ENCODE peak calls at places on chromosomes 2 and 18, in six cellular contexts. F is adrenal gland, I is HepG2, K is right atrium auricular region, S is RWPE2, Z is left ventricle myocardium inferior. V is an unnamed sample. For H3K4me1, the result is how much of the 10 kb centered on the place peaks cover.

GRCh38 chr2:128354731-128355470 is 36.2 kb upstream of the HS6ST1 start:
- DNase-seq in F (no peak), I (no peak), K (peak), S (no peak), Z (no peak), V (no peak)

GRCh38 chr2:61421611-61422010 is 49.3 kb downstream of the USP34 start:
- DNase-seq in F (no peak), I (no peak), K (no peak), S (no peak), Z (no peak), V (no peak)

GRCh38 chr2:120539937-120540718 is 194.2 kb downstream of the INHBB start:
- DNase-seq in F (peak), I (peak), K (peak), S (no peak), Z (peak), V (peak)

GRCh38 chr2:112493858-112494648 is 12.1 kb downstream of the TTL start:
- DNase-seq in F (peak), I (peak), K (no peak), S (no peak), Z (no peak), V (no peak)

GRCh38 chr2:66447676-66448075 is 12.8 kb downstream of the MEIS1 start:
- DNase-seq in F (no peak), I (no peak), K (no peak), S (no peak), Z (no peak), V (no peak)

GRCh38 chr2:140392824-140393223 is 1612.6 kb upstream of the NXPH2 start:
- DNase-seq in F (no peak), I (peak), K (no peak), S (no peak), Z (no peak), V (no peak)

GRCh38 chr2:216618785-216619184 is 14.4 kb upstream of the IGFBP2 start:
- DNase-seq in F (no peak), I (no peak), K (no peak), S (no peak), Z (no peak), V (peak)

GRCh38 chr18:79518683-79519128 is 123.0 kb downstream of the NFATC1 start:
- DNase-seq in F (no peak), I (no peak), K (no peak), S (peak), Z (no peak), V (peak)

GRCh38 chr2:221767106-221767878 is 195.2 kb upstream of the EPHA4 start:
- DNase-seq in F (no peak), I (no peak), K (no peak), S (no peak), Z (no peak), V (no peak)

GRCh38 chr2:224263571-224264043 is 138.3 kb downstream of the FAM124B start:
- DNase-seq in F (no peak), I (no peak), K (no peak), S (no peak), Z (no peak), V (no peak)

GRCh38 chr2:229412686-229413085 is 141.6 kb upstream of the PID1 start:
- DNase-seq in F (no peak), I (no peak), K (no peak), S (no peak), Z (no peak), V (no peak)

GRCh38 chr2:76861708-76862107 is 660.5 kb downstream of the LRRTM4 start:
- DNase-seq in F (no peak), I (no peak), K (no peak), S (no peak), Z (no peak), V (no peak)

GRCh38 chr2:98483257-98483861 is 38.7 kb downstream of the INPP4A start:
- DNase-seq in F (no peak), I (no peak), K (no peak), S (no peak), Z (no peak), V (no peak)

GRCh38 chr2:72576459-72576858 is 249.4 kb downstream of the EXOC6B start:
- DNase-seq in F (no peak), I (no peak), K (no peak), S (no peak), Z (no peak), V (no peak)

GRCh38 chr2:69781321-69782248 is 39.7 kb downstream of the ANXA4 start:
- DNase-seq in F (no peak), I (peak), K (peak), S (no peak), Z (no peak), V (no peak)

GRCh38 chr2:224865016-224865415 is 148.9 kb upstream of the CCDC195 start:
- DNase-seq in F (no peak), I (no peak), K (no peak), S (no peak), Z (no peak), V (no peak)

GRCh38 chr18:50038448-50038847 is 156.5 kb downstream of the MYO5B start:
- DNase-seq in F (no peak), I (no peak), K (no peak), S (no peak), Z (no peak), V (no peak)

GRCh38 chr2:65530547-65531320 is 98.3 kb upstream of the SPRED2 start:
- DNase-seq in F (no peak), I (no peak), K (no peak), S (no peak), Z (no peak), V (no peak)

GRCh38 chr2:109718139-109718538 is 76.0 kb upstream of the RGPD5 start:
- DNase-seq in F (no peak), I (no peak), K (no peak), S (no peak), Z (no peak), V (no peak)

GRCh38 chr18:31451625-31452024 is 4.1 kb downstream of the DSG3 start:
- DNase-seq in F (no peak), I (no peak), K (no peak), S (no peak), Z (no peak), V (no peak)

GRCh38 chr2:85772019-85772745 is 18.4 kb downstream of the ATOH8 start:
- DNase-seq in F (peak), I (peak), K (peak), S (peak), Z (peak), V (peak)

GRCh38 chr2:121080013-121080772 is 204.8 kb downstream of the TFCP2L1 start:
- DNase-seq in F (peak), I (peak), K (no peak), S (no peak), Z (peak), V (peak)

GRCh38 chr2:46967990-46968647 is 52.5 kb upstream of the MCFD2 start:
- DNase-seq in F (peak), I (no peak), K (peak), S (peak), Z (peak), V (no peak)

GRCh38 chr2:46972438-46972837 is 56.8 kb upstream of the MCFD2 start:
- DNase-seq in F (no peak), I (no peak), K (no peak), S (no peak), Z (no peak), V (no peak)

GRCh38 chr2:46971914-46972313 is 56.3 kb upstream of the MCFD2 start:
- DNase-seq in F (no peak), I (no peak), K (no peak), S (no peak), Z (no peak), V (no peak)

GRCh38 chr2:46973687-46974086 is 58.1 kb upstream of the MCFD2 start:
- DNase-seq in F (no peak), I (no peak), K (no peak), S (no peak), Z (no peak), V (no peak)

GRCh38 chr2:46970334-46971288 is 55.0 kb upstream of the MCFD2 start:
- DNase-seq in F (peak), I (peak), K (peak), S (peak), Z (peak), V (no peak)
- H3K4me1 ChIP-seq in F (half or more), I (half or more), K (under half), S (half or more), Z (under half), V (under half)

GRCh38 chr2:44934024-44934423 is 7.5 kb upstream of the SIX3 start:
- DNase-seq in F (no peak), I (no peak), K (no peak), S (no peak), Z (no peak), V (peak)

GRCh38 chr2:44935854-44936185 is 5.7 kb upstream of the SIX3 start:
- DNase-seq in F (no peak), I (no peak), K (no peak), S (no peak), Z (no peak), V (peak)

GRCh38 chr2:44936275-44936674 is 5.2 kb upstream of the SIX3 start:
- DNase-seq in F (no peak), I (no peak), K (no peak), S (no peak), Z (no peak), V (no peak)

GRCh38 chr2:44934521-44934961 is 7.0 kb upstream of the SIX3 start:
- DNase-seq in F (no peak), I (no peak), K (no peak), S (peak), Z (no peak), V (peak)

DNA sequence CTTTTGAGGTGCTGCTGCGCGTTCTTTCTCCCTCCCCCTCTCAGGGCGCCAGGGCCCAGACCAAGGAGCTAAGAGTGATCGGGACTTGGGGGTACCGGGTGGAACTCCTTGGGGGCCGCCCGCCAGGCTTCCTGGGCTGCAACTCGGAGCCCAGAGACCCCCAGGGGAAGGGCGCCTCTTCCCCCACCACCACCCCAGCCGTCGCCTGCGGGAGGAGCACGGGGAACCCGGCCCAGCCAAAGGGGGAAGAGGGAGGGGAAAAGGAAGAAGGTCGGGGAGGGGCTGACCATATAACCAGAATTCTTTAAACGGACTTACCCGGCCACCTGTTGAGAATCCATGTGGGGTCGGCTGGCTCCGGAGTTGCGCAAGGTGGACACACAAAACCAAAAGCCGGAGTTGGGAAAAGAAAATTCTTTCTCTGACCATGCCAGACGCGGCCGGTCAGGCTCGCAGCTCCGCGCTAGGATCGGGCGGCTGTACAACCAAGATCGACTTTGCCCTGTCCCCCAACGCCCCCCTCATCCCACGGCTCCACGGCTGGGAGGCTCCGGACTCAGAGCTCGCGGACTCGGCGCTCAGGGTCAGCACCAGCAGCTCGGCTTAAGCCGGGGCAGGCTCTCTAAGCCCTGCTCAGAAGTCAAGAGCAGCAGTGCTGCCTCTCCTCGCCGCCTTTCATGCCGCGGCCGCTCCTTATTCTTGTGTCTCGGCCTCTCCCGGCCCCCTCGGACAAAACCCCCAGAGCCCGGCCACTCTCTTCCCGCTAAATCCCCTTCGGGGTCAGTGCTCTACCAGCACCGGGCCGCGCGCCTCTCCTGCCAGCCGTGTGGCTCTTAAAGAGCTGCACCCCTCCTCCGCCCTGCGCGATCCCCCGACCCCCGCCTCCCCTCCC is 6.3 kb upstream of the SIX3 start:
- DNase-seq in F (no peak), I (peak), K (no peak), S (peak), Z (no peak), V (peak)
- H3K4me3 ChIP-seq in F (no peak), I (peak), K (no peak), S (peak), Z (peak), V (peak)

DNA sequence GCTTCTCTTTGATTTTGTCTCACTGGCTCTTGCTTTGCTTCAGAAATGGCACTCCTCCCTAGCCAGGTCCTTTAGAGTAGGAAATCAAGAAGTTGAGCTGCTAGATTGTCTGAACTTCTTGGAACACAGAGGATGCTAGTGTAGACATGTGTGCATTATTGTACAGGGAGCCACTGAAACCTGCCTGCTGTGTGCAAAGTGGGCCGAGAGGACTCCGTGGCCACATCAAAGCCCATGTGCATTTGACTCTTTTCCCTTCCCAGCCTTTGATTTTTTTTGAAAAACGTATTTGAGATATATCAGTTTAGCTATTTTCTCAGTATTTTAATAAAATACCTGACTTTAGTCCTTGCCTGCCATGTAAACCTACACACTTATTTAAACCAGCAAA is 83.1 kb downstream of the TMEM247 start:
- DNase-seq in F (no peak), I (no peak), K (no peak), S (no peak), Z (no peak), V (no peak)
- H3K27ac ChIP-seq in F (no peak), I (no peak), K (no peak), S (no peak), Z (peak), V (no peak)

DNA sequence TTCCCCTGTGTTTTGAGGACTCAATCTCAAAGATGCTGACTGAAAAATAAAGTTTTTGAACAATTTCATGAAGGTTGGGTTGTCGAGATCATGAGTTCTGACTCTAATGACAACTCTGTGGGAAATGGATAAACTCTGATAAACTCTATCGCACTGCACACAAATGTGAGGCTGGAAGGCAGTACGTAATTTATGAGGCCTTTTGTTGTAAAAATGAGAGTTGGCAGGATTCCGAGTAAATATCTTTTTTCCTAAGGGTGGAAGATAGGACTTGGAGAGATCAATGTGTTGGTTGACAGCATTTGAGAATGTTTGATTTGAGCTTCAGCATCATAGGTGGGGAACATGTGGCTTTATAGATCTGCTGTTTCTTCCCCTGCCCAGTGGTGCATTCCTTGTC is 90.4 kb downstream of the SPTBN1 start:
- DNase-seq in F (no peak), I (no peak), K (no peak), S (no peak), Z (no peak), V (no peak)
- H3K4me1 ChIP-seq in F (under half), I (half or more), K (under half), S (under half), Z (half or more), V (under half)

GRCh38 chr2:240913810-240914644 is 7.9 kb downstream of the CROCC2 start:
- DNase-seq in F (peak), I (peak), K (peak), S (no peak), Z (peak), V (peak)
- H3K4me3 ChIP-seq in F (no peak), I (peak), K (no peak), S (no peak), Z (peak), V (no peak)

DNA sequence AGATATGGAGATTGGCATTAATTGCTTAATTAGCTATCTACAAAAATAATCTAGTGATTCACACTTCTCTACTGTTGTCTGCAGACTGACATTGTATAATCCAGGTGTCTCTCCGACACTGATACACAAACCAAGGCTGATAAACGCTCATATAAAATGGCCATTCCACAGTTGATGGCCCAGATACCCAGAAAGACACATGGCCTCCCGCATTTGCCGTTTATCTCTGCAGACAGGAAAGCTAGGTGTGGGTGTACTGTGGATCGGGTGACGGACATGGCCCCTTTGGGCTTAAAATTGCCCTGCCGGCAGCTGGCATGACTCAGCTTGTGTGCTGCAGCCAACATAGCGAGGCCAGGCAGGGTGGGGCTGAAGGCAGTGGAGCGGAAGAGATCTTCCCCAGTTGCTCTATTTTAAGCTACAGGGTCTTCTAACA is 18.5 kb downstream of the PMAIP1 start:
- DNase-seq in F (peak), I (no peak), K (no peak), S (peak), Z (peak), V (no peak)
- H3K27ac ChIP-seq in F (no peak), I (no peak), K (no peak), S (peak), Z (no peak), V (no peak)

DNA sequence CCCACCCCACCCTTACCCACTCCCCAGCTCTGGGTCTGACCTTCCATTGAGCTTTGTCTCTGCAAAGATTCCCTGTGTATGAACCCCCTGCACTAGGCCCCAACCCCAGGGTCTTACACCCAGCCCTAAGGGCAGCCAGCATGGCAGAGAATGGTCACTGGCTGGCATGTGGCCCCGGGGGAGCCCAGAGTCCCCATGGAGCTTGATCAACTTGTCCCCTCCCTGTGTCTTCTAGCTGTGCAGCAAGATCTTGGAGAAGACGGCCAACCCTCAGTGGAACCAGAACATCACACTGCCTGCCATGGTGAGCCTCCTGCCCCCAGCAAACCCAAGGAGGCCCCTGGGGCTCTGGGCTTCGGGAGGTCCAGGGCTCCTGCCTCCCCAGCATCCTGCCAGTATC is 81.4 kb downstream of the DYSF start:
- DNase-seq in F (no peak), I (no peak), K (no peak), S (no peak), Z (no peak), V (peak)
- H3K4me1 ChIP-seq in F (under half), I (under half), K (under half), S (under half), Z (under half), V (under half)

DNA sequence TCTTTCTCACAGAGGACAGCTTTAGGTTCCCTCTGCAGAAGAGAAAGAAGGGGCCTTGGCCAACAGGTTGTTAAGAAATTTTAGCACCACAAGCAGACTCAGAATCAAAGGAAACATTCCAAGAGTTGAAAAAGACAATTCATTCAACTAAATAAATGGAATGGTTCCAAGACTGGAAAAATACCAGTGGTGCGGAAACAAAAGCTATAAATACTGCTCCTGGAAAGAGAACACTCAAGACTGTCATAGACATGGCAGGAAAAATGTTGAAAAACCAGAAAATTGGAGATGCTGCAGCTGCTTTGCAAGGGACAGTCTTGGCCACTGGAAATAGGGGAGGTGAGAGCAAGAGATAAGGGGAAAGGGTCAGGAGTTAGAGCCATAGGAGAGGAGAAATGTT is 312.7 kb upstream of the CYRIA start:
- DNase-seq in F (no peak), I (no peak), K (no peak), S (no peak), Z (no peak), V (no peak)
- H3K4me3 ChIP-seq in F (no peak), I (no peak), K (no peak), S (no peak), Z (no peak), V (no peak)

DNA sequence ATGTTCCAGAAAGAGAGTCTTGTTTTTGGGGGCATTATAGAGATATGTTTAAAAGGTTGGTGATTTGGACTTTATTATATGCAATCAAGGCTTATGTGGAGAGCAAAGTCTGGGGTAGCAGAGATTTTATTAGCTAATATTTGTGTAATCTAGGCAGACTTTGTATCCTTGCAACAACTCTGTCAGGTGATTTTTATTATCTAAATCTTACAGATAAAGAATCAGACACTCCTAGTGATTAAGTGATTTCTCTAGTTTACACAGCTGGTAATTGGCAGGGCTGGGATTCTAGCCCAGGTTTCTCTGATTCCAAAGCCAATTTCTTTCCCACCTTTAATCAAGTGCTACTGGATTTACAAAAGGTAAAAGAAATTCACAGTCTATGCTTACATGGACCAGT is 33.3 kb upstream of the NCK2 start:
- DNase-seq in F (no peak), I (no peak), K (no peak), S (no peak), Z (no peak), V (no peak)
- H3K27ac ChIP-seq in F (no peak), I (no peak), K (no peak), S (peak), Z (no peak), V (no peak)